ENCODE peak calls at places on chromosomes 2 and 18, in nine cellular contexts. One of them, this sample, is unnamed.
A peak's percentile ranks its signal among the peaks of the same experiment; 100 is the strongest.

GRCh38 chr2:202632682-202633081 is 2.1 kb upstream of the FAM117B start:
- DNase-seq in skeletal muscle cell: peak; percentile 18
- DNase-seq in heart left ventricle: peak; percentile 53
- DNase-seq in dorsolateral prefrontal cortex: no peak
- DNase-seq in naive thymus-derived CD4-positive, alpha-beta T cell: no peak
- DNase-seq in AG09309: no peak
- DNase-seq in A549: no peak
- DNase-seq in neural progenitor cell: no peak
- DNase-seq in tibial artery: peak; percentile 71
- DNase-seq in this sample: no peak

GRCh38 chr2:176584333-176584732 is 315.1 kb downstream of the MTX2 start:
- DNase-seq in skeletal muscle cell: no peak
- DNase-seq in heart left ventricle: no peak
- DNase-seq in dorsolateral prefrontal cortex: no peak
- DNase-seq in naive thymus-derived CD4-positive, alpha-beta T cell: no peak
- DNase-seq in AG09309: no peak
- DNase-seq in A549: peak; percentile 72
- DNase-seq in neural progenitor cell: no peak
- DNase-seq in tibial artery: no peak
- DNase-seq in this sample: no peak

GRCh38 chr18:45054595-45054994 is 373.9 kb downstream of the SETBP1 start:
- DNase-seq in skeletal muscle cell: no peak
- DNase-seq in heart left ventricle: no peak
- DNase-seq in dorsolateral prefrontal cortex: no peak
- DNase-seq in naive thymus-derived CD4-positive, alpha-beta T cell: no peak
- DNase-seq in AG09309: no peak
- DNase-seq in A549: no peak
- DNase-seq in neural progenitor cell: no peak
- DNase-seq in tibial artery: no peak
- DNase-seq in this sample: no peak

GRCh38 chr2:71691747-71692455 is 238.5 kb downstream of the DYSF start:
- DNase-seq in skeletal muscle cell: no peak
- DNase-seq in heart left ventricle: peak; percentile 25
- DNase-seq in dorsolateral prefrontal cortex: peak; percentile 31
- DNase-seq in naive thymus-derived CD4-positive, alpha-beta T cell: no peak
- DNase-seq in AG09309: no peak
- DNase-seq in A549: no peak
- DNase-seq in neural progenitor cell: peak; percentile 41
- DNase-seq in tibial artery: no peak
- DNase-seq in this sample: no peak

GRCh38 chr2:230913406-230913805 is 11.6 kb downstream of the GPR55 start:
- DNase-seq in skeletal muscle cell: peak; percentile 7
- DNase-seq in heart left ventricle: peak; percentile 44
- DNase-seq in dorsolateral prefrontal cortex: peak; percentile 50
- DNase-seq in naive thymus-derived CD4-positive, alpha-beta T cell: no peak
- DNase-seq in AG09309: no peak
- DNase-seq in A549: peak; percentile 46
- DNase-seq in neural progenitor cell: peak; percentile 56
- DNase-seq in tibial artery: no peak
- DNase-seq in this sample: peak; percentile 84

GRCh38 chr2:127784965-127785518 is 25.9 kb downstream of the WDR33 start:
- DNase-seq in skeletal muscle cell: no peak
- DNase-seq in heart left ventricle: no peak
- DNase-seq in dorsolateral prefrontal cortex: no peak
- DNase-seq in naive thymus-derived CD4-positive, alpha-beta T cell: no peak
- DNase-seq in AG09309: no peak
- DNase-seq in A549: no peak
- DNase-seq in neural progenitor cell: no peak
- DNase-seq in tibial artery: no peak
- DNase-seq in this sample: no peak

GRCh38 chr2:12778369-12778768 is 61.6 kb downstream of the TRIB2 start:
- DNase-seq in skeletal muscle cell: no peak
- DNase-seq in heart left ventricle: no peak
- DNase-seq in dorsolateral prefrontal cortex: no peak
- DNase-seq in naive thymus-derived CD4-positive, alpha-beta T cell: no peak
- DNase-seq in AG09309: no peak
- DNase-seq in A549: no peak
- DNase-seq in neural progenitor cell: no peak
- DNase-seq in tibial artery: no peak
- DNase-seq in this sample: peak; percentile 22

GRCh38 chr2:39108377-39108776 is 12.5 kb downstream of the SOS1 start:
- DNase-seq in skeletal muscle cell: no peak
- DNase-seq in heart left ventricle: no peak
- DNase-seq in dorsolateral prefrontal cortex: no peak
- DNase-seq in naive thymus-derived CD4-positive, alpha-beta T cell: no peak
- DNase-seq in AG09309: no peak
- DNase-seq in A549: no peak
- DNase-seq in neural progenitor cell: no peak
- DNase-seq in tibial artery: no peak
- DNase-seq in this sample: no peak

GRCh38 chr2:36544638-36545338 is 53.2 kb downstream of the FEZ2 start:
- DNase-seq in skeletal muscle cell: no peak
- DNase-seq in heart left ventricle: no peak
- DNase-seq in dorsolateral prefrontal cortex: no peak
- DNase-seq in naive thymus-derived CD4-positive, alpha-beta T cell: no peak
- DNase-seq in AG09309: no peak
- DNase-seq in A549: peak; percentile 39
- DNase-seq in neural progenitor cell: no peak
- DNase-seq in tibial artery: no peak
- DNase-seq in this sample: no peak

GRCh38 chr2:219059725-219060682 is 717 bp downstream of the IHH start:
- DNase-seq in skeletal muscle cell: no peak
- DNase-seq in heart left ventricle: no peak
- DNase-seq in dorsolateral prefrontal cortex: no peak
- DNase-seq in naive thymus-derived CD4-positive, alpha-beta T cell: no peak
- DNase-seq in AG09309: no peak
- DNase-seq in A549: peak; percentile 5
- DNase-seq in neural progenitor cell: peak; percentile 31
- DNase-seq in tibial artery: no peak
- DNase-seq in this sample: peak; percentile 79

GRCh38 chr2:219058541-219059374 is 2.0 kb downstream of the IHH start:
- DNase-seq in skeletal muscle cell: no peak
- DNase-seq in heart left ventricle: peak; percentile 49
- DNase-seq in dorsolateral prefrontal cortex: no peak
- DNase-seq in naive thymus-derived CD4-positive, alpha-beta T cell: no peak
- DNase-seq in AG09309: no peak
- DNase-seq in A549: no peak
- DNase-seq in neural progenitor cell: peak; percentile 57
- DNase-seq in tibial artery: no peak
- DNase-seq in this sample: peak; percentile 82

GRCh38 chr2:219057709-219058540 is 2.8 kb downstream of the IHH start:
- DNase-seq in skeletal muscle cell: no peak
- DNase-seq in heart left ventricle: peak; percentile 76
- DNase-seq in dorsolateral prefrontal cortex: peak; percentile 79
- DNase-seq in naive thymus-derived CD4-positive, alpha-beta T cell: peak; percentile 69
- DNase-seq in AG09309: no peak
- DNase-seq in A549: peak; percentile 60
- DNase-seq in neural progenitor cell: peak; percentile 92
- DNase-seq in tibial artery: peak; percentile 47
- DNase-seq in this sample: peak; percentile 95

GRCh38 chr2:219060821-219061791 is at the start of gene IHH:
- DNase-seq in skeletal muscle cell: no peak
- DNase-seq in heart left ventricle: no peak
- DNase-seq in dorsolateral prefrontal cortex: no peak
- DNase-seq in naive thymus-derived CD4-positive, alpha-beta T cell: no peak
- DNase-seq in AG09309: no peak
- DNase-seq in A549: peak; percentile 13
- DNase-seq in neural progenitor cell: peak; percentile 58
- DNase-seq in tibial artery: no peak
- DNase-seq in this sample: peak; percentile 89

GRCh38 chr2:219059375-219059724 is 1.4 kb downstream of the IHH start:
- DNase-seq in skeletal muscle cell: no peak
- DNase-seq in heart left ventricle: no peak
- DNase-seq in dorsolateral prefrontal cortex: no peak
- DNase-seq in naive thymus-derived CD4-positive, alpha-beta T cell: no peak
- DNase-seq in AG09309: no peak
- DNase-seq in A549: no peak
- DNase-seq in neural progenitor cell: peak; percentile 32
- DNase-seq in tibial artery: no peak
- DNase-seq in this sample: no peak
- H3K4me3 ChIP-seq in skeletal muscle cell: no peak overlapping the region
- H3K4me3 ChIP-seq in heart left ventricle: peak overlapping the region; percentile 7
- H3K4me3 ChIP-seq in dorsolateral prefrontal cortex: no peak overlapping the region
- H3K4me3 ChIP-seq in naive thymus-derived CD4-positive, alpha-beta T cell: no peak overlapping the region
- H3K4me3 ChIP-seq in AG09309: no peak overlapping the region
- H3K4me3 ChIP-seq in A549: peak overlapping the region; percentile 53
- H3K4me3 ChIP-seq in neural progenitor cell: no peak overlapping the region
- H3K4me3 ChIP-seq in tibial artery: peak overlapping the region; percentile 5
- H3K4me3 ChIP-seq in this sample: no peak overlapping the region

GRCh38 chr2:45010706-45011036 is 1.4 kb upstream of the SIX2 start:
- DNase-seq in skeletal muscle cell: no peak
- DNase-seq in heart left ventricle: no peak
- DNase-seq in dorsolateral prefrontal cortex: no peak
- DNase-seq in naive thymus-derived CD4-positive, alpha-beta T cell: no peak
- DNase-seq in AG09309: no peak
- DNase-seq in A549: no peak
- DNase-seq in neural progenitor cell: peak; percentile 31
- DNase-seq in tibial artery: no peak
- DNase-seq in this sample: no peak

GRCh38 chr2:45011621-45012602 is 2.7 kb upstream of the SIX2 start:
- DNase-seq in skeletal muscle cell: no peak
- DNase-seq in heart left ventricle: no peak
- DNase-seq in dorsolateral prefrontal cortex: no peak
- DNase-seq in naive thymus-derived CD4-positive, alpha-beta T cell: no peak
- DNase-seq in AG09309: no peak
- DNase-seq in A549: no peak
- DNase-seq in neural progenitor cell: no peak
- DNase-seq in tibial artery: no peak
- DNase-seq in this sample: peak; percentile 30

GRCh38 chr2:45014016-45014702 is 4.9 kb upstream of the SIX2 start:
- DNase-seq in skeletal muscle cell: peak; percentile 36
- DNase-seq in heart left ventricle: peak; percentile 71
- DNase-seq in dorsolateral prefrontal cortex: no peak
- DNase-seq in naive thymus-derived CD4-positive, alpha-beta T cell: no peak
- DNase-seq in AG09309: no peak
- DNase-seq in A549: peak; percentile 88
- DNase-seq in neural progenitor cell: peak; percentile 89
- DNase-seq in tibial artery: peak; percentile 69
- DNase-seq in this sample: peak; percentile 98

GRCh38 chr2:45012733-45013132 is 3.5 kb upstream of the SIX2 start:
- DNase-seq in skeletal muscle cell: no peak
- DNase-seq in heart left ventricle: no peak
- DNase-seq in dorsolateral prefrontal cortex: no peak
- DNase-seq in naive thymus-derived CD4-positive, alpha-beta T cell: no peak
- DNase-seq in AG09309: no peak
- DNase-seq in A549: no peak
- DNase-seq in neural progenitor cell: no peak
- DNase-seq in tibial artery: no peak
- DNase-seq in this sample: no peak

GRCh38 chr2:45013229-45014015 is 4.2 kb upstream of the SIX2 start:
- DNase-seq in skeletal muscle cell: no peak
- DNase-seq in heart left ventricle: no peak
- DNase-seq in dorsolateral prefrontal cortex: no peak
- DNase-seq in naive thymus-derived CD4-positive, alpha-beta T cell: no peak
- DNase-seq in AG09309: no peak
- DNase-seq in A549: no peak
- DNase-seq in neural progenitor cell: peak; percentile 59
- DNase-seq in tibial artery: no peak
- DNase-seq in this sample: peak; percentile 79
- H3K4me3 ChIP-seq in skeletal muscle cell: peak overlapping the region; percentile 42
- H3K4me3 ChIP-seq in heart left ventricle: peak overlapping the region; percentile 27
- H3K4me3 ChIP-seq in dorsolateral prefrontal cortex: peak overlapping the region; percentile 27
- H3K4me3 ChIP-seq in naive thymus-derived CD4-positive, alpha-beta T cell: no peak overlapping the region
- H3K4me3 ChIP-seq in AG09309: peak overlapping the region; percentile 15
- H3K4me3 ChIP-seq in A549: peak overlapping the region; percentile 69
- H3K4me3 ChIP-seq in neural progenitor cell: peak overlapping the region; percentile 58
- H3K4me3 ChIP-seq in tibial artery: peak overlapping the region; percentile 54
- H3K4me3 ChIP-seq in this sample: peak overlapping the region; percentile 57

GRCh38 chr2:158381978-158382377 is 74.6 kb downstream of the CCDC148 start:
- DNase-seq in skeletal muscle cell: no peak
- DNase-seq in heart left ventricle: no peak
- DNase-seq in dorsolateral prefrontal cortex: no peak
- DNase-seq in naive thymus-derived CD4-positive, alpha-beta T cell: no peak
- DNase-seq in AG09309: no peak
- DNase-seq in A549: no peak
- DNase-seq in neural progenitor cell: no peak
- DNase-seq in tibial artery: no peak
- DNase-seq in this sample: no peak
- H3K4me3 ChIP-seq in skeletal muscle cell: no peak overlapping the region
- H3K4me3 ChIP-seq in heart left ventricle: no peak overlapping the region
- H3K4me3 ChIP-seq in dorsolateral prefrontal cortex: no peak overlapping the region
- H3K4me3 ChIP-seq in naive thymus-derived CD4-positive, alpha-beta T cell: no peak overlapping the region
- H3K4me3 ChIP-seq in AG09309: no peak overlapping the region
- H3K4me3 ChIP-seq in A549: no peak overlapping the region
- H3K4me3 ChIP-seq in neural progenitor cell: no peak overlapping the region
- H3K4me3 ChIP-seq in tibial artery: no peak overlapping the region
- H3K4me3 ChIP-seq in this sample: no peak overlapping the region

DNA sequence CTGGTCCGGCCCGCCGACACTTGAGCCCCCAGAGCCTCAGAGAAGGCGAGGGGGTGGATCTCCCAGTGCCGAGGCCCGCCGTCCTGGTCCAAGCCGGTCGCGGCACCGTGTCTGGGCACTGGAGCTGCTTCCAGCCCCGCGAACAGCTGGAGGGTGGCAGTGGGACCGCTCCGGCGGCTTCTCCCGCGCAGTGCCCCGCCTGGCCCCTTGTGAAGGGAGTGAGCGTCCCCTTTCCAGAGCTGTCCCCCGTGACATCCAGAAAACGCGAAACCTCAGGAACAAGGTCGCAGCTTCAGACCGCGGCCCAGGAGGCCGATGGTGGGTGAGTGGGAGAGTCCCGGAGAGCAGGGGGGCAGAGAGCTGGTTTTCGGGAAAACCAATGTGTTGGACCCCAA is 579 bp upstream of the EMX1 start:
- DNase-seq in skeletal muscle cell: no peak
- DNase-seq in heart left ventricle: no peak
- DNase-seq in dorsolateral prefrontal cortex: no peak
- DNase-seq in naive thymus-derived CD4-positive, alpha-beta T cell: no peak
- DNase-seq in AG09309: no peak
- DNase-seq in A549: no peak
- DNase-seq in neural progenitor cell: peak; percentile 56
- DNase-seq in tibial artery: no peak
- DNase-seq in this sample: peak; percentile 81
- H3K4me3 ChIP-seq in skeletal muscle cell: no peak overlapping the region
- H3K4me3 ChIP-seq in heart left ventricle: peak overlapping the region; percentile 34
- H3K4me3 ChIP-seq in dorsolateral prefrontal cortex: peak overlapping the region; percentile 57
- H3K4me3 ChIP-seq in naive thymus-derived CD4-positive, alpha-beta T cell: peak overlapping the region; percentile 47
- H3K4me3 ChIP-seq in AG09309: no peak overlapping the region
- H3K4me3 ChIP-seq in A549: peak overlapping the region; percentile 48
- H3K4me3 ChIP-seq in neural progenitor cell: peak overlapping the region; percentile 44
- H3K4me3 ChIP-seq in tibial artery: peak overlapping the region; percentile 31
- H3K4me3 ChIP-seq in this sample: peak overlapping the region; percentile 49

This sample was measured in H7.